ENCODE peak calls at places on chromosome 1, in ten cellular contexts. Q, P, W, N, B, M, I, G, U and T are unnamed samples.

GRCh38 chr1:116434849-116435248 is 61.8 kb downstream of the ATP1A1 start:
- DNase-seq in N (no peak), W (no peak), I (peak; percentile 1), B (no peak), P (no peak), M (no peak), U (no peak), G (no peak), Q (no peak), T (no peak)

GRCh38 chr1:66493731-66494130 is 40.2 kb upstream of the SGIP1 start:
- DNase-seq in B (no peak), W (no peak), Q (no peak), N (no peak), M (no peak), U (no peak), P (no peak), G (no peak), I (no peak), T (no peak)

GRCh38 chr1:200453544-200453905 is 43.7 kb upstream of the ZNF281 start:
- DNase-seq in G (no peak), N (no peak), M (no peak), B (no peak), I (no peak), W (no peak), P (no peak), U (no peak), Q (no peak), T (no peak)

GRCh38 chr1:4057603-4058002 is 157.5 kb upstream of the C1orf174 start:
- DNase-seq in N (no peak), U (no peak), M (no peak), P (peak; percentile 22), W (no peak), B (no peak), G (no peak), Q (no peak), I (no peak), T (no peak)

GRCh38 chr1:9041116-9041779 is 15.0 kb upstream of the SLC2A7 start:
- DNase-seq in Q (no peak), P (no peak), B (no peak), I (no peak), M (no peak), U (no peak), N (no peak), G (no peak), W (no peak), T (no peak)

GRCh38 chr1:66539491-66539890 is 5.5 kb downstream of the SGIP1 start:
- DNase-seq in Q (no peak), I (no peak), N (no peak), M (no peak), G (no peak), U (no peak), B (no peak), W (no peak), P (no peak), T (no peak)

GRCh38 chr1:30713211-30713770 is 10.1 kb downstream of the MATN1 start:
- DNase-seq in Q (no peak), U (no peak), M (no peak), P (no peak), I (no peak), N (no peak), W (no peak), G (no peak), B (no peak), T (no peak)

GRCh38 chr1:4467241-4467640 is 187.2 kb upstream of the AJAP1 start:
- DNase-seq in Q (no peak), G (no peak), P (no peak), U (no peak), B (no peak), M (no peak), I (no peak), W (no peak), N (no peak), T (no peak)

GRCh38 chr1:245579881-245580280 is 425.1 kb downstream of the KIF26B start:
- DNase-seq in B (no peak), M (no peak), P (no peak), G (no peak), N (no peak), I (no peak), Q (no peak), U (no peak), W (no peak), T (no peak)

GRCh38 chr1:224377676-224378006 is 21.0 kb downstream of the CNIH4 start:
- DNase-seq in G (peak; percentile 41), M (no peak), W (peak; percentile 31), P (no peak), I (peak; percentile 50), B (peak; percentile 39), Q (no peak), N (no peak), U (no peak), T (no peak)